ENCODE peak calls at places on chromosomes 11 and 22, in six cellular contexts. One of them, this sample, is unnamed.

GRCh38 chr22:46963672-46964545 is 201.5 kb downstream of the TBC1D22A start:
- DNase-seq in adipocyte: no peak
- DNase-seq in non-pigmented ciliary epithelial cell: no peak
- DNase-seq in substantia nigra: no peak
- DNase-seq in upper lobe of right lung: no peak
- DNase-seq in CD4-positive, alpha-beta memory T cell: no peak
- DNase-seq in this sample: no peak

GRCh38 chr22:43897751-43898261 is 6.0 kb upstream of the PNPLA5 start:
- DNase-seq in adipocyte: peak; percentile 58
- DNase-seq in non-pigmented ciliary epithelial cell: no peak
- DNase-seq in substantia nigra: no peak
- DNase-seq in upper lobe of right lung: no peak
- DNase-seq in CD4-positive, alpha-beta memory T cell: no peak
- DNase-seq in this sample: no peak

GRCh38 chr11:45079943-45080719 is 66.3 kb upstream of the PRDM11 start:
- DNase-seq in adipocyte: no peak
- DNase-seq in non-pigmented ciliary epithelial cell: no peak
- DNase-seq in substantia nigra: no peak
- DNase-seq in upper lobe of right lung: no peak
- DNase-seq in CD4-positive, alpha-beta memory T cell: peak; percentile 61
- DNase-seq in this sample: peak; percentile 57

GRCh38 chr11:33898957-33899356 is 7.1 kb upstream of the LMO2 start:
- DNase-seq in adipocyte: no peak
- DNase-seq in non-pigmented ciliary epithelial cell: no peak
- DNase-seq in substantia nigra: no peak
- DNase-seq in upper lobe of right lung: no peak
- DNase-seq in CD4-positive, alpha-beta memory T cell: no peak
- DNase-seq in this sample: no peak

GRCh38 chr11:128522943-128523518 is 64.3 kb downstream of the ETS1 start:
- DNase-seq in adipocyte: no peak
- DNase-seq in non-pigmented ciliary epithelial cell: no peak
- DNase-seq in substantia nigra: no peak
- DNase-seq in upper lobe of right lung: no peak
- DNase-seq in CD4-positive, alpha-beta memory T cell: peak; percentile 70
- DNase-seq in this sample: no peak

GRCh38 chr11:94171693-94172440 is 43.2 kb downstream of the PANX1 start:
- DNase-seq in adipocyte: peak; percentile 77
- DNase-seq in non-pigmented ciliary epithelial cell: no peak
- DNase-seq in substantia nigra: no peak
- DNase-seq in upper lobe of right lung: no peak
- DNase-seq in CD4-positive, alpha-beta memory T cell: no peak
- DNase-seq in this sample: peak; percentile 14

GRCh38 chr11:38547464-38547863 is 1949.4 kb upstream of the RAG2 start:
- DNase-seq in adipocyte: peak; percentile 3
- DNase-seq in non-pigmented ciliary epithelial cell: no peak
- DNase-seq in substantia nigra: no peak
- DNase-seq in upper lobe of right lung: no peak
- DNase-seq in CD4-positive, alpha-beta memory T cell: no peak
- DNase-seq in this sample: no peak

GRCh38 chr11:79097279-79097875 is 343.5 kb downstream of the TENM4 start:
- DNase-seq in adipocyte: no peak
- DNase-seq in non-pigmented ciliary epithelial cell: no peak
- DNase-seq in substantia nigra: no peak
- DNase-seq in upper lobe of right lung: no peak
- DNase-seq in CD4-positive, alpha-beta memory T cell: no peak
- DNase-seq in this sample: no peak

GRCh38 chr11:112477152-112477928 is 216.7 kb upstream of the PLET1 start:
- DNase-seq in adipocyte: no peak
- DNase-seq in non-pigmented ciliary epithelial cell: no peak
- DNase-seq in substantia nigra: no peak
- DNase-seq in upper lobe of right lung: no peak
- DNase-seq in CD4-positive, alpha-beta memory T cell: no peak
- DNase-seq in this sample: no peak

GRCh38 chr11:76083563-76084451 is 122.5 kb downstream of the WNT11 start:
- DNase-seq in adipocyte: peak; percentile 44
- DNase-seq in non-pigmented ciliary epithelial cell: no peak
- DNase-seq in substantia nigra: no peak
- DNase-seq in upper lobe of right lung: no peak
- DNase-seq in CD4-positive, alpha-beta memory T cell: no peak
- DNase-seq in this sample: no peak

GRCh38 chr11:134578807-134579708 is 167.0 kb upstream of the B3GAT1 start:
- DNase-seq in adipocyte: no peak
- DNase-seq in non-pigmented ciliary epithelial cell: no peak
- DNase-seq in substantia nigra: no peak
- DNase-seq in upper lobe of right lung: no peak
- DNase-seq in CD4-positive, alpha-beta memory T cell: no peak
- DNase-seq in this sample: no peak

GRCh38 chr11:6431861-6432260 is 8.9 kb downstream of the HPX start:
- DNase-seq in adipocyte: peak; percentile 39
- DNase-seq in non-pigmented ciliary epithelial cell: no peak
- DNase-seq in substantia nigra: no peak
- DNase-seq in upper lobe of right lung: no peak
- DNase-seq in CD4-positive, alpha-beta memory T cell: no peak
- DNase-seq in this sample: no peak

GRCh38 chr11:127616171-127616570 is 615.6 kb upstream of the KIRREL3 start:
- DNase-seq in adipocyte: no peak
- DNase-seq in non-pigmented ciliary epithelial cell: no peak
- DNase-seq in substantia nigra: no peak
- DNase-seq in upper lobe of right lung: no peak
- DNase-seq in CD4-positive, alpha-beta memory T cell: no peak
- DNase-seq in this sample: no peak

GRCh38 chr11:134015541-134015940 is 53.3 kb upstream of the JAM3 start:
- DNase-seq in adipocyte: no peak
- DNase-seq in non-pigmented ciliary epithelial cell: no peak
- DNase-seq in substantia nigra: no peak
- DNase-seq in upper lobe of right lung: no peak
- DNase-seq in CD4-positive, alpha-beta memory T cell: no peak
- DNase-seq in this sample: no peak

GRCh38 chr11:15198284-15198683 is 83.6 kb downstream of the INSC start:
- DNase-seq in adipocyte: no peak
- DNase-seq in non-pigmented ciliary epithelial cell: no peak
- DNase-seq in substantia nigra: no peak
- DNase-seq in upper lobe of right lung: no peak
- DNase-seq in CD4-positive, alpha-beta memory T cell: no peak
- DNase-seq in this sample: no peak

GRCh38 chr11:7612661-7613393 is 60.5 kb downstream of the CYB5R2 start:
- DNase-seq in adipocyte: peak; percentile 46
- DNase-seq in non-pigmented ciliary epithelial cell: no peak
- DNase-seq in substantia nigra: no peak
- DNase-seq in upper lobe of right lung: no peak
- DNase-seq in CD4-positive, alpha-beta memory T cell: no peak
- DNase-seq in this sample: no peak

GRCh38 chr22:25759825-25760231 is 17.8 kb downstream of the MYO18B start:
- DNase-seq in adipocyte: peak; percentile 93
- DNase-seq in non-pigmented ciliary epithelial cell: peak; percentile 95
- DNase-seq in substantia nigra: no peak
- DNase-seq in upper lobe of right lung: no peak
- DNase-seq in CD4-positive, alpha-beta memory T cell: no peak
- DNase-seq in this sample: no peak

GRCh38 chr22:46030241-46030880 is 53.4 kb upstream of the WNT7B start:
- DNase-seq in adipocyte: no peak
- DNase-seq in non-pigmented ciliary epithelial cell: no peak
- DNase-seq in substantia nigra: no peak
- DNase-seq in upper lobe of right lung: peak; percentile 36
- DNase-seq in CD4-positive, alpha-beta memory T cell: no peak
- DNase-seq in this sample: no peak

GRCh38 chr11:130486981-130487380 is 38.5 kb downstream of the ADAMTS15 start:
- DNase-seq in adipocyte: no peak
- DNase-seq in non-pigmented ciliary epithelial cell: no peak
- DNase-seq in substantia nigra: no peak
- DNase-seq in upper lobe of right lung: no peak
- DNase-seq in CD4-positive, alpha-beta memory T cell: no peak
- DNase-seq in this sample: no peak

This sample was measured in GM19239.